ENCODE peak calls at places on chromosomes 13 and 19, in eight cellular contexts. R is AG10803, X is foreskin fibroblast, F is GM23248, Q is AG04450, L is breast epithelium, T is right cardiac atrium, D is H7. O is an unnamed sample.
A peak's percentile ranks its signal among the peaks of the same experiment; 100 is the strongest.

GRCh38 chr19:6503407-6504201 is 1.5 kb upstream of the TUBB4A start:
- DNase-seq in R (no peak), X (no peak), F (no peak), Q (no peak), L (no peak), T (peak; percentile 70), D (no peak), O (no peak)

GRCh38 chr19:32677657-32678056 is 2.0 kb downstream of the RGS9BP start:
- DNase-seq in R (no peak), X (no peak), F (no peak), Q (no peak), L (no peak), T (no peak), D (peak; percentile 80), O (no peak)

GRCh38 chr19:16585808-16586476 is 13.7 kb upstream of the SLC35E1 start:
- DNase-seq in R (no peak), X (no peak), F (no peak), Q (no peak), L (no peak), T (no peak), D (no peak), O (no peak)

GRCh38 chr19:5309438-5310204 is 31.0 kb downstream of the PTPRS start:
- DNase-seq in R (no peak), X (no peak), F (peak; percentile 52), Q (no peak), L (peak; percentile 33), T (no peak), D (peak; percentile 78), O (no peak)

GRCh38 chr13:51235756-51236564 is 13.8 kb downstream of the FAM124A start:
- DNase-seq in R (no peak), X (no peak), F (peak; percentile 10), Q (no peak), L (no peak), T (no peak), D (no peak), O (no peak)

GRCh38 chr13:33016414-33017409 is at the start of gene KL:
- DNase-seq in R (no peak), X (no peak), F (peak; percentile 34), Q (no peak), L (no peak), T (peak; percentile 81), D (peak; percentile 75), O (no peak)

GRCh38 chr13:62767473-62767872 is 1351.8 kb upstream of the PCDH20 start:
- DNase-seq in R (no peak), X (no peak), F (no peak), Q (no peak), L (no peak), T (no peak), D (no peak), O (no peak)

GRCh38 chr19:45774765-45775164 is 5.7 kb upstream of the SIX5 start:
- DNase-seq in R (no peak), X (no peak), F (no peak), Q (no peak), L (no peak), T (no peak), D (peak; percentile 95), O (no peak)

GRCh38 chr13:109146912-109147624 is 517.7 kb downstream of the MYO16 start:
- DNase-seq in R (peak; percentile 90), X (peak; percentile 94), F (peak; percentile 94), Q (peak; percentile 36), L (no peak), T (no peak), D (no peak), O (no peak)

GRCh38 chr13:35963982-35964665 is 167.1 kb downstream of the DCLK1 start:
- DNase-seq in R (no peak), X (no peak), F (no peak), Q (no peak), L (no peak), T (no peak), D (no peak), O (no peak)

GRCh38 chr19:22945560-22945959 is 57.4 kb downstream of the ZNF728 start:
- DNase-seq in R (peak; percentile 2), X (peak; percentile 1), F (peak; percentile 14), Q (no peak), L (no peak), T (no peak), D (no peak), O (no peak)

GRCh38 chr13:111429064-111429558 is 108.7 kb downstream of the TEX29 start:
- DNase-seq in R (peak; percentile 31), X (peak; percentile 4), F (peak; percentile 54), Q (no peak), L (no peak), T (no peak), D (peak; percentile 93), O (no peak)

GRCh38 chr13:111909501-111909900 is 157.4 kb upstream of the SOX1 start:
- DNase-seq in R (no peak), X (no peak), F (no peak), Q (no peak), L (peak; percentile 6), T (no peak), D (no peak), O (no peak)

GRCh38 chr19:756821-757688 is 6.1 kb downstream of the MISP start:
- DNase-seq in R (no peak), X (no peak), F (no peak), Q (no peak), L (no peak), T (no peak), D (peak; percentile 64), O (no peak)

GRCh38 chr19:1064661-1065605 is 2.0 kb upstream of the ARHGAP45 start:
- DNase-seq in R (peak; percentile 54), X (peak; percentile 71), F (peak; percentile 86), Q (no peak), L (no peak), T (peak; percentile 88), D (peak; percentile 93), O (no peak)

GRCh38 chr19:7808108-7808507 is 21.9 kb upstream of the EVI5L start:
- DNase-seq in R (no peak), X (no peak), F (no peak), Q (no peak), L (no peak), T (no peak), D (no peak), O (no peak)

GRCh38 chr19:54209748-54210494 is 9.3 kb downstream of the RPS9 start:
- DNase-seq in R (peak; percentile 93), X (peak; percentile 97), F (peak; percentile 96), Q (peak; percentile 96), L (peak; percentile 75), T (peak; percentile 91), D (no peak), O (no peak)

GRCh38 chr19:47494729-47495128 is 10.7 kb upstream of the KPTN start:
- DNase-seq in R (no peak), X (no peak), F (no peak), Q (no peak), L (no peak), T (peak; percentile 68), D (no peak), O (no peak)

GRCh38 chr19:1752757-1753728 is at the start of gene ONECUT3:
- DNase-seq in R (no peak), X (no peak), F (peak; percentile 35), Q (no peak), L (no peak), T (peak; percentile 40), D (peak; percentile 94), O (no peak)

GRCh38 chr13:41313117-41313516 is 2.0 kb downstream of the NAA16 start:
- DNase-seq in R (no peak), X (no peak), F (no peak), Q (no peak), L (no peak), T (no peak), D (no peak), O (no peak)
- H3K4me3 ChIP-seq in R (peak overlapping the region; percentile 88), X (peak overlapping the region; percentile 87), F (peak overlapping the region; percentile 93), Q (peak overlapping the region; percentile 87), L (no peak overlapping the region), T (peak overlapping the region; percentile 90), D (no peak overlapping the region), O (peak overlapping the region; percentile 99)

GRCh38 chr19:13850910-13851753 is 25.8 kb upstream of the NANOS3 start:
- DNase-seq in R (peak; percentile 95), X (peak; percentile 95), F (peak; percentile 96), Q (peak; percentile 88), L (peak; percentile 96), T (peak; percentile 92), D (peak; percentile 80), O (no peak)
- H3K4me3 ChIP-seq in R (peak overlapping the region; percentile 59), X (peak overlapping the region; percentile 31), F (peak overlapping the region; percentile 63), Q (peak overlapping the region; percentile 46), L (peak overlapping the region; percentile 30), T (peak overlapping the region; percentile 16), D (peak overlapping the region; percentile 37), O (peak overlapping the region; percentile 35)

GRCh38 chr13:79771493-79771892 is 290.5 kb downstream of the NDFIP2 start:
- DNase-seq in R (no peak), X (no peak), F (no peak), Q (no peak), L (no peak), T (no peak), D (no peak), O (no peak)
- H3K4me3 ChIP-seq in R (no peak overlapping the region), X (no peak overlapping the region), F (no peak overlapping the region), Q (no peak overlapping the region), L (no peak overlapping the region), T (no peak overlapping the region), D (no peak overlapping the region), O (no peak overlapping the region)

GRCh38 chr19:14003279-14004051 is 2.7 kb downstream of the RFX1 start:
- DNase-seq in R (peak; percentile 13), X (no peak), F (peak; percentile 48), Q (no peak), L (no peak), T (no peak), D (no peak), O (no peak)

GRCh38 chr19:14006085-14006765 is at the start of gene RFX1:
- DNase-seq in R (peak; percentile 100), X (peak; percentile 100), F (peak; percentile 100), Q (peak; percentile 100), L (peak; percentile 100), T (peak; percentile 100), D (peak; percentile 94), O (peak; percentile 98)

GRCh38 chr19:14005381-14006084 is 587 bp downstream of the RFX1 start:
- DNase-seq in R (peak; percentile 83), X (peak; percentile 75), F (peak; percentile 93), Q (peak; percentile 45), L (peak; percentile 93), T (peak; percentile 97), D (peak; percentile 97), O (peak; percentile 53)

GRCh38 chr19:14002571-14003278 is 3.4 kb downstream of the RFX1 start:
- DNase-seq in R (no peak), X (no peak), F (no peak), Q (no peak), L (no peak), T (no peak), D (no peak), O (no peak)

GRCh38 chr19:14004619-14005380 is 1.3 kb downstream of the RFX1 start:
- DNase-seq in R (peak; percentile 42), X (no peak), F (peak; percentile 63), Q (no peak), L (peak; percentile 83), T (peak; percentile 82), D (no peak), O (no peak)
- H3K4me3 ChIP-seq in R (peak overlapping the region; percentile 28), X (peak overlapping the region; percentile 61), F (peak overlapping the region; percentile 78), Q (no peak overlapping the region), L (peak overlapping the region; percentile 88), T (peak overlapping the region; percentile 94), D (no peak overlapping the region), O (no peak overlapping the region)

GRCh38 chr13:99991806-99992242 is 10.2 kb downstream of the ZIC2 start:
- DNase-seq in R (no peak), X (no peak), F (no peak), Q (no peak), L (no peak), T (no peak), D (peak; percentile 79), O (no peak)
- H3K4me3 ChIP-seq in R (no peak overlapping the region), X (no peak overlapping the region), F (no peak overlapping the region), Q (no peak overlapping the region), L (no peak overlapping the region), T (no peak overlapping the region), D (peak overlapping the region; percentile 40), O (no peak overlapping the region)

O was measured in esophagus squamous epithelium.